ENCODE peak calls at places on chromosomes 3 and 15, in four cellular contexts. X is EL, B is NCI-H774, C is GM04504. T is an unnamed sample.

GRCh38 chr15:68715111-68715510 is 105.6 kb downstream of the ANP32A start:
- DNase-seq in X (no peak), B (no peak), C (no peak), T (no peak)

GRCh38 chr3:13873818-13874217 is 6.1 kb downstream of the WNT7A start:
- DNase-seq in X (no peak), B (no peak), C (no peak), T (no peak)

GRCh38 chr3:12582730-12583129 is 25.8 kb downstream of the MKRN2 start:
- DNase-seq in X (no peak), B (no peak), C (no peak), T (no peak)

GRCh38 chr3:31968927-31969418 is 12.1 kb downstream of the OSBPL10 start:
- DNase-seq in X (peak; percentile 93), B (no peak), C (peak; percentile 35), T (peak; percentile 96)

GRCh38 chr3:171791695-171792082 is 18.6 kb downstream of the PLD1 start:
- DNase-seq in X (peak; percentile 28), B (no peak), C (no peak), T (peak; percentile 68)

GRCh38 chr15:75531041-75531450 is 48.1 kb downstream of the PTPN9 start:
- DNase-seq in X (peak; percentile 18), B (no peak), C (peak; percentile 43), T (peak; percentile 53)

GRCh38 chr3:126472277-126473006 is 3.2 kb downstream of the ZXDC start:
- DNase-seq in X (peak; percentile 78), B (peak; percentile 56), C (peak; percentile 87), T (peak; percentile 82)

GRCh38 chr3:191915717-191916116 is 454.8 kb downstream of the PYDC2 start:
- DNase-seq in X (peak; percentile 15), B (no peak), C (no peak), T (no peak)

GRCh38 chr15:82742134-82742533 is 32.5 kb upstream of the AP3B2 start:
- DNase-seq in X (no peak), B (no peak), C (no peak), T (peak; percentile 23)

T was measured in astrocyte of the hippocampus.